ENCODE peak calls at places on chromosomes 16 and 17, in five cellular contexts. U is adrenal gland, W is IMR-90, S is sigmoid colon, X is ovary. Z is an unnamed sample.

GRCh38 chr17:73474370-73474988 is 162.7 kb upstream of the CDC42EP4 start:
- DNase-seq in U (peak), W (peak), S (peak), X (no peak), Z (no peak)

GRCh38 chr16:52446076-52446475 is 100.9 kb downstream of the TOX3 start:
- DNase-seq in U (no peak), W (no peak), S (no peak), X (no peak), Z (no peak)

GRCh38 chr16:55250641-55251550 is 73.1 kb upstream of the IRX6 start:
- DNase-seq in U (no peak), W (no peak), S (no peak), X (no peak), Z (no peak)

GRCh38 chr17:49031965-49032928 is 35.1 kb downstream of the IGF2BP1 start:
- DNase-seq in U (peak), W (peak), S (no peak), X (no peak), Z (peak)

GRCh38 chr16:74735554-74735953 is 34.9 kb upstream of the MLKL start:
- DNase-seq in U (no peak), W (no peak), S (no peak), X (no peak), Z (no peak)

GRCh38 chr16:61887903-61888302 is 148.3 kb downstream of the CDH8 start:
- DNase-seq in U (peak), W (no peak), S (no peak), X (no peak), Z (no peak)

GRCh38 chr17:56815711-56816110 is 18.0 kb downstream of the C17orf67 start:
- DNase-seq in U (no peak), W (peak), S (no peak), X (no peak), Z (no peak)

GRCh38 chr16:20359997-20360396 is 7.5 kb upstream of the UMOD start:
- DNase-seq in U (no peak), W (no peak), S (no peak), X (no peak), Z (no peak)

GRCh38 chr17:31112001-31112661 is 17.4 kb downstream of the NF1 start:
- DNase-seq in U (no peak), W (no peak), S (no peak), X (no peak), Z (no peak)

GRCh38 chr17:77434136-77435114 is 293.7 kb downstream of the SEC14L1 start:
- DNase-seq in U (no peak), W (no peak), S (no peak), X (no peak), Z (no peak)

GRCh38 chr17:39701784-39702422 is 2.0 kb downstream of the ERBB2 start:
- DNase-seq in U (no peak), W (no peak), S (no peak), X (no peak), Z (no peak)

GRCh38 chr17:32783602-32784001 is 93.3 kb downstream of the MYO1D start:
- DNase-seq in U (no peak), W (peak), S (no peak), X (no peak), Z (no peak)

GRCh38 chr16:85805442-85806045 is 6.0 kb downstream of the COX4I1 start:
- DNase-seq in U (no peak), W (no peak), S (no peak), X (no peak), Z (no peak)

GRCh38 chr17:48155889-48156670 is 48.5 kb downstream of the SNX11 start:
- DNase-seq in U (no peak), W (no peak), S (no peak), X (no peak), Z (no peak)

GRCh38 chr17:20190605-20191004 is 181.4 kb downstream of the SPECC1 start:
- DNase-seq in U (no peak), W (no peak), S (no peak), X (no peak), Z (no peak)

GRCh38 chr17:39939588-39940419 is 12.3 kb downstream of the LRRC3C start:
- DNase-seq in U (no peak), W (peak), S (no peak), X (no peak), Z (no peak)

GRCh38 chr17:43791589-43791988 is 11.4 kb downstream of the CFAP97D1 start:
- DNase-seq in U (no peak), W (peak), S (no peak), X (no peak), Z (no peak)

GRCh38 chr17:19703106-19703775 is 13.1 kb downstream of the SLC47A2 start:
- DNase-seq in U (no peak), W (no peak), S (no peak), X (no peak), Z (no peak)

GRCh38 chr16:65318138-65318537 is 196.3 kb upstream of the CDH11 start:
- DNase-seq in U (no peak), W (no peak), S (no peak), X (no peak), Z (no peak)

DNA sequence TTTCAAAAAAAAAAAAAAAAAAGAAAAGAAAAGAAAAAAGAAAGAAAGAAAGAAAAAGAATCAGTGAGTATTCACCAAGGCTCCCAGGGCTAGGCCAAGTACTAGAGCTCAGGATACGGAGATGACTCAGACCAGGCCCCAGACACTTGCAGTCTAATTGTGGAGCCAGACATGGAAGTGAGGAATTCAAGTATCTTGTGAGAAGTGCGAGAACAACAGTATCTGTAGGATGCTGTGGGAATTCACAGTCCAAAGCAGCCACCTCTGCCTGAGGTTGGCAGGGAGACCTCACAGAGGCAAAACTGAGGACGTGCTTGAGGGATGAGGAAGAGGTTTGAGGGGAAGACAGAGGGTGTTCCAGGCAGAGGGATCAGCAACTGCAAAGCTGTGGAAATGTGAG is 14.0 kb upstream of the ALDOA start:
- DNase-seq in U (no peak), W (peak), S (no peak), X (no peak), Z (no peak)
- TF ChIP-seq POLR2A in U (no peak), W (no peak), S (no peak), X (no peak), Z (no peak)

DNA sequence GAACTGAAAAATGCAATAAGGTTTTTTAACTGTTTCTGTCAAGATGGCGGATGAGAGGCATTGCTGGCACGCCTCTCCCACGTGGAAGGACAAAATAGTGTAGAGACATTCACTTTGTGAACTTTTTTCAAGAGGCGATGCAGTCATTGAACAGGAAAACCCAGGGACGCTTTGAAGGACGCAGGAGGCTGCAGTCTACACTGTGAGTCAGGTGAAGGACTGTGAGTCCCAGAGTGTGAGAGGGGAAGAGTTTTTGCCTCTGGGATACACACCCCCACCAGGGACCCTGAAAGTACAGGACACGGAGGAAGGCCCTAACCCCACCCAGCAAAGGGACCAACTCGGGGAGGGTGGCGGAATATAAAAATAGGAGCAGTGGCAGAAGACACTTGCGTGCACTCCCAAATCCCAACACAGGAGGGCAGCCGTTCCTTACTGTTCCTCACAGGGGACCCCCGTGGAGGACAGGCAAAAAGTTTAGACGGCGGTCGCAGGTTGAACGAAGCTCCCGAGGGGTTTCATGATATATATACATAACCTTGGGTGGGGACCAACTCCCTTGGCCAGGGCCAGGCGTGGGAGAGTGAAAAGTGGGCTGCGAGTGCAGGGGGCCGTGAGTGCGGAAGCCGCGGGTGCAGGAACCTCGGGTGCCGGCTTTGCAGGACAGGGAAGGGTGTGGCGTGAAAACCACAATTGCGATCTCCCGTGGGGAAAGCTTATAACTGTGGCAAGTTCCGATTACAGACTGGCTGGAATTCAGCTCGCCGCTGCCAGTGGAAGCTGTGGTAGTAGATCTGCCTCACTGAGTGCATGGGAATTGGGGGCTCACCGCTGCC is 82.0 kb upstream of the ALOX12 start:
- DNase-seq in U (peak), W (peak), S (peak), X (peak), Z (peak)
- H3K4me3 ChIP-seq in U (no peak), W (no peak), S (peak), X (no peak), Z (peak)

GRCh38 chr17:1030684-1031557 is 34.0 kb downstream of the TIMM22 start:
- DNase-seq in U (peak), W (no peak), S (peak), X (no peak), Z (peak)
- TF ChIP-seq CTCF in U (no peak), W (no peak), S (no peak), X (no peak), Z (no peak)

DNA sequence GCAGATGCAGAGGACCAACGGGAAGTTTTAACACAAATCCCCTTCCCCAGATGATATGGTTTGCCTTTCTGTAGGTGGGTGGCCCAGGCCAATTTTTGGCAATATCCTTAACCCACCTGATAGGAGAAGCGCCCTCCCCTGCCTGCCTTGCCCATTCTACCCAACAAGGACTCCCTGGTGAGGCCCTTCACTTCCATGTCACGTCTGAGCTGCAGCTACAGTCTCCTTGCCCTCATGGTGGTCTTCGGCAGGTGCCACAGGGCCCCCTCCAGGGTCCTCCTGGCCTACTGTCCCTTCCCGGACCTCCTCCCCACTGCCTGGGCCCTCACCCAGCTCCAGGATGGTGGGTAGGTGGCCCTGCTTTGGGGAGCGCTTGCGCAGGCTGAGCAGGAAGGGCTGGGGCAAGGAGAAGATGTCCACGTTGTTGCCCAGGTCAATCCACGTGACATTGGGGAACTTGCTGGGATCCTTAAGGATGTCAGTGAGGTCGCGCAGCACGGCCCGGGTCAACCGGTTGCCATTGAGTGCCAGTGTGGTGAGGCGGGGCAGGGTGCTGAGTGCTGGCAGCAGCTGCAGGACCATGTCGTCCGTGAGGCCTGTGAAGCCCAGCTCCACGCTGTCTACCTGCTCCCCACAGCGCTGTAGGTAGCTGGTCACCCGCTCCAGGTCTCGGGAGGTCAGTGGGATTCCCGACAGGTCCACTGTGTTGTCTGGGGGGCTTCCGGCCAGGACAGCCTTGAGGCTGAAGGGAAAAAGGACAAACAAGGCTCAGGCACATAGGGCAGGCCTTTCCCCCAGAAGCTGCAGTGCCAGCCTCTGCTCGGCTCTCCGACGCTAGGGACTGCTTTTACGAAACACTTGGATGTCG is 28.3 kb downstream of the TRPV2 start:
- DNase-seq in U (no peak), W (no peak), S (no peak), X (no peak), Z (no peak)
- TF ChIP-seq POLR2A in U (no peak), W (no peak), S (no peak), X (no peak), Z (no peak)

GRCh38 chr16:11743308-11744074 is 834 bp upstream of the TXNDC11 start:
- DNase-seq in U (peak), W (peak), S (peak), X (peak), Z (peak)
- H3K4me3 ChIP-seq in U (peak), W (peak), S (peak), X (peak), Z (peak)

DNA sequence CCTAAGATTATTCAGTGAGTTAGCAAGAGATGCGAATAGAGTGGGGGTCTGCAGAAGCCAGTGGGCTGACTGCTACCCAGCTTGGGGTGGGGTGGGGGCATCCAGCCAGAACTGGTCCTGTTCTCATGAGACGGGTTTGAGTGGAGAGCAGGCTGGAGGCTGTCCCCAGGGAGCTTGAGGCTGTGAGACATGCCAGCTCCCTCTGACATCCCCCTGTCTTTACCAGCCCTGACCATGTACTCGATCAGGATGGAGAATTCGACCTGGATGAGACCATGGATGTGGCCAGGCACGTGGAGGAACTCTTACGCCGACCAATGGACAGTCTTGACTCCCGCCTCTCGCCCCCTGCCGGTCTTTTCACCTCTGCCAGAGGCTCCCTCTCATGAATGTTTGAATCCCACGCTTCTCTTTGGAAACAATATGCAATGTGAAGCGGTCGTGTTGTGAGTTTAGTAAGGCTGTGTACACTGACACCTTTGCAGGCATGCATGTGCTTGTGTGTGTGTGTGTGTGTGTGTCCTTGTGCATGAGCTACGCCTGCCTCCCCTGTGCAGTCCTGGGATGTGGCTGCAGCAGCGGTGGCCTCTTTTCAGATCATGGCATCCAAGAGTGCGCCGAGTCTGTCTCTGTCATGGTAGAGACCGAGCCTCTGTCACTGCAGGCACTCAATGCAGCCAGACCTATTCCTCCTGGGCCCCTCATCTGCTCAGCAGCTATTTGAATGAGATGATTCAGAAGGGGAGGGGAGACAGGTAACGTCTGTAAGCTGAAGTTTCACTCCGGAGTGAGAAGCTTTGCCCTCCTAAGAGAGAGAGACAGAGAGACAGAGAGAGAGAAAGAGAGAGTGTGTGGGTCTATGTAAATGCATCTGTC is 22.2 kb downstream of the STAT5A start:
- DNase-seq in U (no peak), W (no peak), S (no peak), X (peak), Z (no peak)
- TF ChIP-seq CTCF in U (no peak), W (no peak), S (no peak), X (peak), Z (no peak)

DNA sequence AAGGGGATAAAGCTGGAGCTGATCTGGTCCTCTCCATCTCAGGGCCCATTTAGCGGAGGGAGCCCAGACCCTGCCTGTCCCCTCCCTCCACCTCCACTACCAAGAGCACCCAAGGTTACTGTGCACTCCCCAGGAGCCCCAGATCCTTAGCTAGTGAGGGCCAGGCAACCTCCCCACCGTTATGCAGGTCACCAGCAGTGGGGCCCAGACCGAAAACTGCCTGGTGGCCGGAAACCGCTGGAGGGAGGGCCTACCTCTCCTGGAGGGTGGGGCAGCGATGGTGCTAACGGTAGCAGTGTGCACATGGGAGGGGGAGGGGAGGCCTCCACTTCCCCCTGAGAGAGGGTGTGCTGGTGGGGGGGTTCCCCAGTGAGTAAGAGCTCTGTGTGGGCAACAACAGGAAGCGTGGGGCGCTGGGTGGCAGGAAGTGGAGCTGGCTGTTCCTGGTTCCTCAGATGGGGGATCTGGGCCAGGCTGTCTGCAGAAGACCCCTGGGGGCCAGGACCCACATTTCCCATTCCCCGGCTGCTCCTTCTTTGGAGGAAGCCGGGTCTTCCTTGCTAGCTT is 4.4 kb downstream of the FMNL1 start:
- DNase-seq in U (peak), W (no peak), S (peak), X (no peak), Z (peak)
- TF ChIP-seq POLR2A in U (no peak), W (no peak), S (no peak), X (no peak), Z (no peak)

DNA sequence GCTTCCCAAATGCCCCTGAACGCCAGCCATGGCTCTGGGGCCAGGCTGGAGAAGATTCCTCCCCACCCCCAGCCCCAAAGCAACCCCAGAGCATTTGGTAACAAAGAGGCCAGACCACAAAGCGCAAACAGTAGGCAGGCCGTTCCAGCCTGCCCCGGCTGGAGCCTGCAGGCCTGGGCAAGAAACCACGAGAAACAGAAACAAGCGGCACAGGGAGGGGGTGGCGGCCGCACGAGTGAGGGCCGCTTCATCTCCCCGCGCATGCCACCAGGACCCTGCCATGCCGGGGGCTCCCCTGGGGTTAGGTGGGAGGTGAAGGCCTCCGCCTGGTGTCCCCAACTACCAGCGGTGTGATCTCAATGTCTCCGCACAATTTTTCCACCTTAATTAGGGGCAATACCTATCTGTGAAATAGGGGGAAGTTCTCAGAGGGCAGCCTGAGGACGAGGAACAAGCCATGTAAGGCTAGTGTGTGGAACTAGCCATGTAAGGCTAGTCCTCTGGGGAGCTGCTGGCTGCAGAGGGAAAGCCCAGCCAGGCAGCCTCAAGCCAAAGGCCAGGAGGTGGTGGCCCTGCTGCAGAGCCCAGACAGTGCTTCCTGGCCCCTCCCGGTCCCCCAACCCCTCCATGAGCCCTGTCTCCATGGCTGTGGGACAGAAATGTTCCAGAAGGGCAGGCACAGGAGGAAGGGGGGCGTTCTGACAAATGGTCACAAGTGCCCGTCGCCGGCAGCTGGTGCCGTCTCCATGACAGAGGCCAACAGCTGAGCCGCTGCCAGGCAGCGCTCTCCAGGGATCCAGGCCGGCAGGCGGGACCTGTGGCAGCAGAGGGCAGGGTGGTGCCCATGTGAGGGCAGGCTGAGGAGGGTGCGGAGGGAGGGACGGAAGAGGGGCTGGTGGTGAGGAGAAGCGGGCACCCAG is 14.5 kb upstream of the MTSS2 start:
- DNase-seq in U (no peak), W (no peak), S (peak), X (no peak), Z (peak)
- H3K4me3 ChIP-seq in U (no peak), W (no peak), S (no peak), X (no peak), Z (no peak)

DNA sequence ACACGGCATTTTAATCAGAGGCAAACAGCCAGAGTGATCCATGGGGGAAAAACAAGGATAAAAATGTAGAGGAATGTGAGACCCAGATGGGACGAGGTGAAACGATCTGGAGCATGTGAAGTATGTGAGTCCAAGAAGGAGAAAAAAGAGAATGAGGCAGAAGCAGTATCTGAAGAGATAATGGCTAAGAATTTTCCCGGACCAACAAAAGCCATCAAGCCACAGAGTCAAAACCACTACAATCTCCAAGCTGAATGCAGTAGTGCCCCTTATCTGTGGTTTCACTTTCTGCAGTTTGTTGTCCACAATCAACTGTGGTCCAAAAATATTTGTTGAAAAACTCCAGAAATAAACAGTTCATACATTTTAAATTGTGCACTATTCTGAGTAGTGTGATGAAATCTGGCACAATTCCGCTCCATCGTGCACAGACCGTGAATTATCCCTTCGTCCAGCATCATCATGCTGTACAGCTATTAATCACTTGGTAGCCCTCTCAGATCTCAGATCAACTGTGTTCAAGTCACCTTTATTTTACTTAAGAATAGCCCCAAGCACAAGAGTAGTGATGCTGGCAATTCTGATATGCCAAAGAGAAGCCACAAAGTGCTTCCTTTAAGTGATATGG is 18.7 kb downstream of the MYH10 start:
- DNase-seq in U (no peak), W (peak), S (no peak), X (no peak), Z (no peak)
- TF ChIP-seq CTCF in U (no peak), W (no peak), S (no peak), X (no peak), Z (no peak)